ENCODE peak calls at places on chromosome 14, in ten cellular contexts. One of them, this sample, is unnamed.

GRCh38 chr14:70791971-70792370 is 17.3 kb downstream of the MAP3K9 start:
- DNase-seq in activated CD4-positive, alpha-beta T cell treated with anti-CD3 and anti-CD28 coated beads for 36 hours: no peak
- DNase-seq in LHCN-M2: no peak
- DNase-seq in T-helper 9 cell: no peak
- DNase-seq in stimulated activated CD8-positive, alpha-beta memory T cell treated with anti-CD3 and anti-CD28 coated beads, Interleukin-12 subunit alpha, Interleukin-12 subunit beta, amount 100 ng/mL, for 4 hours: no peak
- DNase-seq in stimulated activated CD4-positive, alpha-beta T cell treated with anti-CD3 and anti-CD28 coated beads, TNF-alpha, amount 100 ng/mL, for 1 hour: no peak
- DNase-seq in NCI-H524 treated with DMSO at 0.1 percent for 48 hours: no peak
- DNase-seq in RWPE1: no peak
- DNase-seq in AG04449: no peak
- DNase-seq in natural killer cell: no peak
- DNase-seq in this sample: no peak

GRCh38 chr14:29822430-29822709 is 105.3 kb downstream of the PRKD1 start:
- DNase-seq in stimulated activated CD8-positive, alpha-beta memory T cell treated with anti-CD3 and anti-CD28 coated beads, Interleukin-12 subunit alpha, Interleukin-12 subunit beta, amount 100 ng/mL, for 4 hours: no peak
- DNase-seq in natural killer cell: no peak
- DNase-seq in activated CD4-positive, alpha-beta T cell treated with anti-CD3 and anti-CD28 coated beads for 36 hours: no peak
- DNase-seq in T-helper 9 cell: no peak
- DNase-seq in stimulated activated CD4-positive, alpha-beta T cell treated with anti-CD3 and anti-CD28 coated beads, TNF-alpha, amount 100 ng/mL, for 1 hour: no peak
- DNase-seq in AG04449: no peak
- DNase-seq in LHCN-M2: no peak
- DNase-seq in RWPE1: no peak
- DNase-seq in NCI-H524 treated with DMSO at 0.1 percent for 48 hours: no peak
- DNase-seq in this sample: no peak

GRCh38 chr14:69298131-69299071 is 38.4 kb downstream of the GALNT16 start:
- DNase-seq in natural killer cell: no peak
- DNase-seq in T-helper 9 cell: no peak
- DNase-seq in LHCN-M2: no peak
- DNase-seq in RWPE1: no peak
- DNase-seq in stimulated activated CD8-positive, alpha-beta memory T cell treated with anti-CD3 and anti-CD28 coated beads, Interleukin-12 subunit alpha, Interleukin-12 subunit beta, amount 100 ng/mL, for 4 hours: no peak
- DNase-seq in AG04449: no peak
- DNase-seq in stimulated activated CD4-positive, alpha-beta T cell treated with anti-CD3 and anti-CD28 coated beads, TNF-alpha, amount 100 ng/mL, for 1 hour: no peak
- DNase-seq in NCI-H524 treated with DMSO at 0.1 percent for 48 hours: no peak
- DNase-seq in activated CD4-positive, alpha-beta T cell treated with anti-CD3 and anti-CD28 coated beads for 36 hours: no peak
- DNase-seq in this sample: no peak

GRCh38 chr14:39615352-39615751 is 183.1 kb upstream of the FBXO33 start:
- DNase-seq in stimulated activated CD4-positive, alpha-beta T cell treated with anti-CD3 and anti-CD28 coated beads, TNF-alpha, amount 100 ng/mL, for 1 hour: no peak
- DNase-seq in T-helper 9 cell: no peak
- DNase-seq in AG04449: no peak
- DNase-seq in natural killer cell: no peak
- DNase-seq in NCI-H524 treated with DMSO at 0.1 percent for 48 hours: no peak
- DNase-seq in LHCN-M2: no peak
- DNase-seq in activated CD4-positive, alpha-beta T cell treated with anti-CD3 and anti-CD28 coated beads for 36 hours: no peak
- DNase-seq in stimulated activated CD8-positive, alpha-beta memory T cell treated with anti-CD3 and anti-CD28 coated beads, Interleukin-12 subunit alpha, Interleukin-12 subunit beta, amount 100 ng/mL, for 4 hours: no peak
- DNase-seq in RWPE1: no peak
- DNase-seq in this sample: no peak

GRCh38 chr14:84250863-84251262 is 1279.1 kb upstream of the FLRT2 start:
- DNase-seq in NCI-H524 treated with DMSO at 0.1 percent for 48 hours: no peak
- DNase-seq in activated CD4-positive, alpha-beta T cell treated with anti-CD3 and anti-CD28 coated beads for 36 hours: no peak
- DNase-seq in natural killer cell: no peak
- DNase-seq in LHCN-M2: no peak
- DNase-seq in stimulated activated CD8-positive, alpha-beta memory T cell treated with anti-CD3 and anti-CD28 coated beads, Interleukin-12 subunit alpha, Interleukin-12 subunit beta, amount 100 ng/mL, for 4 hours: no peak
- DNase-seq in T-helper 9 cell: no peak
- DNase-seq in stimulated activated CD4-positive, alpha-beta T cell treated with anti-CD3 and anti-CD28 coated beads, TNF-alpha, amount 100 ng/mL, for 1 hour: no peak
- DNase-seq in RWPE1: no peak
- DNase-seq in AG04449: no peak
- DNase-seq in this sample: no peak

GRCh38 chr14:26200675-26201074 is 397.2 kb downstream of the NOVA1 start:
- DNase-seq in T-helper 9 cell: no peak
- DNase-seq in AG04449: no peak
- DNase-seq in stimulated activated CD4-positive, alpha-beta T cell treated with anti-CD3 and anti-CD28 coated beads, TNF-alpha, amount 100 ng/mL, for 1 hour: no peak
- DNase-seq in activated CD4-positive, alpha-beta T cell treated with anti-CD3 and anti-CD28 coated beads for 36 hours: no peak
- DNase-seq in RWPE1: peak; percentile 38
- DNase-seq in LHCN-M2: peak; percentile 25
- DNase-seq in NCI-H524 treated with DMSO at 0.1 percent for 48 hours: no peak
- DNase-seq in natural killer cell: no peak
- DNase-seq in stimulated activated CD8-positive, alpha-beta memory T cell treated with anti-CD3 and anti-CD28 coated beads, Interleukin-12 subunit alpha, Interleukin-12 subunit beta, amount 100 ng/mL, for 4 hours: no peak
- DNase-seq in this sample: no peak

GRCh38 chr14:90256354-90257131 is at the start of gene PSMC1:
- DNase-seq in natural killer cell: peak; percentile 82
- DNase-seq in RWPE1: peak; percentile 80
- DNase-seq in stimulated activated CD8-positive, alpha-beta memory T cell treated with anti-CD3 and anti-CD28 coated beads, Interleukin-12 subunit alpha, Interleukin-12 subunit beta, amount 100 ng/mL, for 4 hours: peak; percentile 82
- DNase-seq in stimulated activated CD4-positive, alpha-beta T cell treated with anti-CD3 and anti-CD28 coated beads, TNF-alpha, amount 100 ng/mL, for 1 hour: peak; percentile 73
- DNase-seq in LHCN-M2: peak; percentile 87
- DNase-seq in activated CD4-positive, alpha-beta T cell treated with anti-CD3 and anti-CD28 coated beads for 36 hours: peak; percentile 94
- DNase-seq in AG04449: peak; percentile 73
- DNase-seq in NCI-H524 treated with DMSO at 0.1 percent for 48 hours: peak; percentile 84
- DNase-seq in T-helper 9 cell: peak; percentile 80
- DNase-seq in this sample: peak; percentile 85

GRCh38 chr14:23182372-23183014 is 967 bp downstream of the SLC7A8 start:
- DNase-seq in NCI-H524 treated with DMSO at 0.1 percent for 48 hours: no peak
- DNase-seq in RWPE1: peak; percentile 68
- DNase-seq in T-helper 9 cell: peak; percentile 13
- DNase-seq in stimulated activated CD4-positive, alpha-beta T cell treated with anti-CD3 and anti-CD28 coated beads, TNF-alpha, amount 100 ng/mL, for 1 hour: no peak
- DNase-seq in LHCN-M2: no peak
- DNase-seq in stimulated activated CD8-positive, alpha-beta memory T cell treated with anti-CD3 and anti-CD28 coated beads, Interleukin-12 subunit alpha, Interleukin-12 subunit beta, amount 100 ng/mL, for 4 hours: no peak
- DNase-seq in natural killer cell: no peak
- DNase-seq in activated CD4-positive, alpha-beta T cell treated with anti-CD3 and anti-CD28 coated beads for 36 hours: peak; percentile 55
- DNase-seq in AG04449: no peak
- DNase-seq in this sample: no peak

GRCh38 chr14:56659964-56660551 is 80.5 kb downstream of the TMEM260 start:
- DNase-seq in activated CD4-positive, alpha-beta T cell treated with anti-CD3 and anti-CD28 coated beads for 36 hours: no peak
- DNase-seq in T-helper 9 cell: no peak
- DNase-seq in stimulated activated CD4-positive, alpha-beta T cell treated with anti-CD3 and anti-CD28 coated beads, TNF-alpha, amount 100 ng/mL, for 1 hour: no peak
- DNase-seq in RWPE1: peak; percentile 63
- DNase-seq in AG04449: peak; percentile 7
- DNase-seq in natural killer cell: no peak
- DNase-seq in stimulated activated CD8-positive, alpha-beta memory T cell treated with anti-CD3 and anti-CD28 coated beads, Interleukin-12 subunit alpha, Interleukin-12 subunit beta, amount 100 ng/mL, for 4 hours: no peak
- DNase-seq in NCI-H524 treated with DMSO at 0.1 percent for 48 hours: peak; percentile 24
- DNase-seq in LHCN-M2: peak; percentile 45
- DNase-seq in this sample: no peak

GRCh38 chr14:93906341-93907329 is 20.5 kb upstream of the FAM181A start:
- DNase-seq in T-helper 9 cell: peak; percentile 37
- DNase-seq in RWPE1: peak; percentile 83
- DNase-seq in stimulated activated CD4-positive, alpha-beta T cell treated with anti-CD3 and anti-CD28 coated beads, TNF-alpha, amount 100 ng/mL, for 1 hour: peak; percentile 30
- DNase-seq in natural killer cell: no peak
- DNase-seq in AG04449: no peak
- DNase-seq in NCI-H524 treated with DMSO at 0.1 percent for 48 hours: peak; percentile 32
- DNase-seq in LHCN-M2: peak; percentile 22
- DNase-seq in stimulated activated CD8-positive, alpha-beta memory T cell treated with anti-CD3 and anti-CD28 coated beads, Interleukin-12 subunit alpha, Interleukin-12 subunit beta, amount 100 ng/mL, for 4 hours: peak; percentile 6
- DNase-seq in activated CD4-positive, alpha-beta T cell treated with anti-CD3 and anti-CD28 coated beads for 36 hours: peak; percentile 83
- DNase-seq in this sample: peak; percentile 13

GRCh38 chr14:72416892-72417291 is 477.0 kb downstream of the DPF3 start:
- DNase-seq in NCI-H524 treated with DMSO at 0.1 percent for 48 hours: peak; percentile 38
- DNase-seq in natural killer cell: no peak
- DNase-seq in stimulated activated CD8-positive, alpha-beta memory T cell treated with anti-CD3 and anti-CD28 coated beads, Interleukin-12 subunit alpha, Interleukin-12 subunit beta, amount 100 ng/mL, for 4 hours: no peak
- DNase-seq in AG04449: no peak
- DNase-seq in activated CD4-positive, alpha-beta T cell treated with anti-CD3 and anti-CD28 coated beads for 36 hours: peak; percentile 15
- DNase-seq in stimulated activated CD4-positive, alpha-beta T cell treated with anti-CD3 and anti-CD28 coated beads, TNF-alpha, amount 100 ng/mL, for 1 hour: no peak
- DNase-seq in T-helper 9 cell: no peak
- DNase-seq in LHCN-M2: no peak
- DNase-seq in RWPE1: no peak
- DNase-seq in this sample: no peak

GRCh38 chr14:50559990-50560928 is at the start of gene ATL1:
- DNase-seq in natural killer cell: peak; percentile 26
- DNase-seq in LHCN-M2: peak; percentile 79
- DNase-seq in stimulated activated CD4-positive, alpha-beta T cell treated with anti-CD3 and anti-CD28 coated beads, TNF-alpha, amount 100 ng/mL, for 1 hour: peak; percentile 12
- DNase-seq in activated CD4-positive, alpha-beta T cell treated with anti-CD3 and anti-CD28 coated beads for 36 hours: peak; percentile 70
- DNase-seq in RWPE1: peak; percentile 79
- DNase-seq in stimulated activated CD8-positive, alpha-beta memory T cell treated with anti-CD3 and anti-CD28 coated beads, Interleukin-12 subunit alpha, Interleukin-12 subunit beta, amount 100 ng/mL, for 4 hours: peak; percentile 1
- DNase-seq in AG04449: peak; percentile 1
- DNase-seq in NCI-H524 treated with DMSO at 0.1 percent for 48 hours: peak; percentile 47
- DNase-seq in T-helper 9 cell: peak; percentile 17
- DNase-seq in this sample: peak; percentile 22

GRCh38 chr14:55133416-55133815 is 4.4 kb downstream of the LGALS3 start:
- DNase-seq in stimulated activated CD4-positive, alpha-beta T cell treated with anti-CD3 and anti-CD28 coated beads, TNF-alpha, amount 100 ng/mL, for 1 hour: no peak
- DNase-seq in stimulated activated CD8-positive, alpha-beta memory T cell treated with anti-CD3 and anti-CD28 coated beads, Interleukin-12 subunit alpha, Interleukin-12 subunit beta, amount 100 ng/mL, for 4 hours: no peak
- DNase-seq in natural killer cell: no peak
- DNase-seq in LHCN-M2: peak; percentile 23
- DNase-seq in T-helper 9 cell: no peak
- DNase-seq in AG04449: no peak
- DNase-seq in RWPE1: no peak
- DNase-seq in NCI-H524 treated with DMSO at 0.1 percent for 48 hours: no peak
- DNase-seq in activated CD4-positive, alpha-beta T cell treated with anti-CD3 and anti-CD28 coated beads for 36 hours: no peak
- DNase-seq in this sample: no peak

GRCh38 chr14:64702493-64703392 is 1.5 kb upstream of the PLEKHG3 start:
- DNase-seq in T-helper 9 cell: peak; percentile 40
- DNase-seq in LHCN-M2: no peak
- DNase-seq in activated CD4-positive, alpha-beta T cell treated with anti-CD3 and anti-CD28 coated beads for 36 hours: peak; percentile 32
- DNase-seq in AG04449: no peak
- DNase-seq in natural killer cell: no peak
- DNase-seq in RWPE1: peak; percentile 81
- DNase-seq in NCI-H524 treated with DMSO at 0.1 percent for 48 hours: no peak
- DNase-seq in stimulated activated CD8-positive, alpha-beta memory T cell treated with anti-CD3 and anti-CD28 coated beads, Interleukin-12 subunit alpha, Interleukin-12 subunit beta, amount 100 ng/mL, for 4 hours: no peak
- DNase-seq in stimulated activated CD4-positive, alpha-beta T cell treated with anti-CD3 and anti-CD28 coated beads, TNF-alpha, amount 100 ng/mL, for 1 hour: no peak
- DNase-seq in this sample: peak; percentile 23

GRCh38 chr14:76080009-76080408 is 71.7 kb upstream of the GPATCH2L start:
- DNase-seq in NCI-H524 treated with DMSO at 0.1 percent for 48 hours: no peak
- DNase-seq in LHCN-M2: no peak
- DNase-seq in natural killer cell: no peak
- DNase-seq in stimulated activated CD4-positive, alpha-beta T cell treated with anti-CD3 and anti-CD28 coated beads, TNF-alpha, amount 100 ng/mL, for 1 hour: no peak
- DNase-seq in T-helper 9 cell: no peak
- DNase-seq in activated CD4-positive, alpha-beta T cell treated with anti-CD3 and anti-CD28 coated beads for 36 hours: no peak
- DNase-seq in RWPE1: no peak
- DNase-seq in stimulated activated CD8-positive, alpha-beta memory T cell treated with anti-CD3 and anti-CD28 coated beads, Interleukin-12 subunit alpha, Interleukin-12 subunit beta, amount 100 ng/mL, for 4 hours: no peak
- DNase-seq in AG04449: no peak
- DNase-seq in this sample: no peak

GRCh38 chr14:64817631-64818030 is 62.1 kb downstream of the SPTB start:
- DNase-seq in stimulated activated CD8-positive, alpha-beta memory T cell treated with anti-CD3 and anti-CD28 coated beads, Interleukin-12 subunit alpha, Interleukin-12 subunit beta, amount 100 ng/mL, for 4 hours: no peak
- DNase-seq in stimulated activated CD4-positive, alpha-beta T cell treated with anti-CD3 and anti-CD28 coated beads, TNF-alpha, amount 100 ng/mL, for 1 hour: no peak
- DNase-seq in activated CD4-positive, alpha-beta T cell treated with anti-CD3 and anti-CD28 coated beads for 36 hours: no peak
- DNase-seq in AG04449: no peak
- DNase-seq in natural killer cell: no peak
- DNase-seq in LHCN-M2: no peak
- DNase-seq in T-helper 9 cell: no peak
- DNase-seq in NCI-H524 treated with DMSO at 0.1 percent for 48 hours: no peak
- DNase-seq in RWPE1: no peak
- DNase-seq in this sample: no peak

GRCh38 chr14:94542111-94542810 is 19.0 kb upstream of the SERPINA4 start:
- DNase-seq in NCI-H524 treated with DMSO at 0.1 percent for 48 hours: no peak
- DNase-seq in LHCN-M2: no peak
- DNase-seq in stimulated activated CD4-positive, alpha-beta T cell treated with anti-CD3 and anti-CD28 coated beads, TNF-alpha, amount 100 ng/mL, for 1 hour: no peak
- DNase-seq in natural killer cell: no peak
- DNase-seq in stimulated activated CD8-positive, alpha-beta memory T cell treated with anti-CD3 and anti-CD28 coated beads, Interleukin-12 subunit alpha, Interleukin-12 subunit beta, amount 100 ng/mL, for 4 hours: no peak
- DNase-seq in T-helper 9 cell: no peak
- DNase-seq in AG04449: peak; percentile 9
- DNase-seq in RWPE1: peak; percentile 23
- DNase-seq in activated CD4-positive, alpha-beta T cell treated with anti-CD3 and anti-CD28 coated beads for 36 hours: no peak
- DNase-seq in this sample: no peak

GRCh38 chr14:54625158-54625557 is 58.2 kb downstream of the SAMD4A start:
- DNase-seq in activated CD4-positive, alpha-beta T cell treated with anti-CD3 and anti-CD28 coated beads for 36 hours: no peak
- DNase-seq in RWPE1: no peak
- DNase-seq in LHCN-M2: no peak
- DNase-seq in stimulated activated CD4-positive, alpha-beta T cell treated with anti-CD3 and anti-CD28 coated beads, TNF-alpha, amount 100 ng/mL, for 1 hour: no peak
- DNase-seq in NCI-H524 treated with DMSO at 0.1 percent for 48 hours: no peak
- DNase-seq in T-helper 9 cell: no peak
- DNase-seq in AG04449: peak; percentile 83
- DNase-seq in natural killer cell: no peak
- DNase-seq in stimulated activated CD8-positive, alpha-beta memory T cell treated with anti-CD3 and anti-CD28 coated beads, Interleukin-12 subunit alpha, Interleukin-12 subunit beta, amount 100 ng/mL, for 4 hours: no peak
- DNase-seq in this sample: no peak

GRCh38 chr14:69117020-69117767 is 35.7 kb downstream of the DCAF5 start:
- DNase-seq in AG04449: no peak
- DNase-seq in activated CD4-positive, alpha-beta T cell treated with anti-CD3 and anti-CD28 coated beads for 36 hours: no peak
- DNase-seq in RWPE1: no peak
- DNase-seq in natural killer cell: no peak
- DNase-seq in stimulated activated CD4-positive, alpha-beta T cell treated with anti-CD3 and anti-CD28 coated beads, TNF-alpha, amount 100 ng/mL, for 1 hour: no peak
- DNase-seq in T-helper 9 cell: no peak
- DNase-seq in stimulated activated CD8-positive, alpha-beta memory T cell treated with anti-CD3 and anti-CD28 coated beads, Interleukin-12 subunit alpha, Interleukin-12 subunit beta, amount 100 ng/mL, for 4 hours: no peak
- DNase-seq in NCI-H524 treated with DMSO at 0.1 percent for 48 hours: no peak
- DNase-seq in LHCN-M2: no peak
- DNase-seq in this sample: peak; percentile 62

GRCh38 chr14:98198385-98198784 is 1073.6 kb downstream of the BCL11B start:
- DNase-seq in NCI-H524 treated with DMSO at 0.1 percent for 48 hours: no peak
- DNase-seq in T-helper 9 cell: peak; percentile 23
- DNase-seq in stimulated activated CD8-positive, alpha-beta memory T cell treated with anti-CD3 and anti-CD28 coated beads, Interleukin-12 subunit alpha, Interleukin-12 subunit beta, amount 100 ng/mL, for 4 hours: no peak
- DNase-seq in LHCN-M2: no peak
- DNase-seq in RWPE1: no peak
- DNase-seq in activated CD4-positive, alpha-beta T cell treated with anti-CD3 and anti-CD28 coated beads for 36 hours: peak; percentile 66
- DNase-seq in natural killer cell: peak; percentile 34
- DNase-seq in stimulated activated CD4-positive, alpha-beta T cell treated with anti-CD3 and anti-CD28 coated beads, TNF-alpha, amount 100 ng/mL, for 1 hour: no peak
- DNase-seq in AG04449: no peak
- DNase-seq in this sample: no peak

GRCh38 chr14:55467307-55467706 is 26.9 kb upstream of the TBPL2 start:
- DNase-seq in natural killer cell: no peak
- DNase-seq in T-helper 9 cell: no peak
- DNase-seq in activated CD4-positive, alpha-beta T cell treated with anti-CD3 and anti-CD28 coated beads for 36 hours: no peak
- DNase-seq in RWPE1: no peak
- DNase-seq in AG04449: no peak
- DNase-seq in LHCN-M2: no peak
- DNase-seq in stimulated activated CD4-positive, alpha-beta T cell treated with anti-CD3 and anti-CD28 coated beads, TNF-alpha, amount 100 ng/mL, for 1 hour: no peak
- DNase-seq in NCI-H524 treated with DMSO at 0.1 percent for 48 hours: no peak
- DNase-seq in stimulated activated CD8-positive, alpha-beta memory T cell treated with anti-CD3 and anti-CD28 coated beads, Interleukin-12 subunit alpha, Interleukin-12 subunit beta, amount 100 ng/mL, for 4 hours: no peak
- DNase-seq in this sample: no peak

GRCh38 chr14:28751467-28752058 is 15.0 kb upstream of the FOXG1 start:
- DNase-seq in AG04449: no peak
- DNase-seq in NCI-H524 treated with DMSO at 0.1 percent for 48 hours: peak; percentile 77
- DNase-seq in activated CD4-positive, alpha-beta T cell treated with anti-CD3 and anti-CD28 coated beads for 36 hours: peak; percentile 36
- DNase-seq in T-helper 9 cell: no peak
- DNase-seq in natural killer cell: no peak
- DNase-seq in stimulated activated CD8-positive, alpha-beta memory T cell treated with anti-CD3 and anti-CD28 coated beads, Interleukin-12 subunit alpha, Interleukin-12 subunit beta, amount 100 ng/mL, for 4 hours: no peak
- DNase-seq in stimulated activated CD4-positive, alpha-beta T cell treated with anti-CD3 and anti-CD28 coated beads, TNF-alpha, amount 100 ng/mL, for 1 hour: no peak
- DNase-seq in LHCN-M2: peak; percentile 69
- DNase-seq in RWPE1: peak; percentile 51
- DNase-seq in this sample: no peak

This sample was measured in naive thymus-derived CD4-positive, alpha-beta T cell.